ENCODE peak calls at places on chromosomes 2 and 18, in six cellular contexts. X, Y, M, J, P and W are unnamed samples.

GRCh38 chr2:44746856-44747612 is 194.5 kb upstream of the SIX3 start:
- DNase-seq in P (peak), M (peak), Y (no peak), X (peak), J (no peak), W (no peak)

GRCh38 chr2:14256890-14257289 is 375.6 kb upstream of the LRATD1 start:
- DNase-seq in P (peak), X (no peak), J (peak), M (peak), Y (no peak), W (no peak)

GRCh38 chr18:56516769-56517168 is 121.6 kb downstream of the TXNL1 start:
- DNase-seq in M (no peak), X (no peak), P (peak), J (peak), Y (no peak), W (no peak)

GRCh38 chr18:79760348-79760747 is 37.4 kb upstream of the KCNG2 start:
- DNase-seq in P (no peak), M (no peak), X (no peak), Y (no peak), J (no peak), W (no peak)

GRCh38 chr2:240992572-240993291 is 5.7 kb upstream of the SNED1 start:
- DNase-seq in X (no peak), Y (peak), J (no peak), P (no peak), M (no peak), W (peak)

GRCh38 chr2:180122874-180123273 is 115.8 kb upstream of the CWC22 start:
- DNase-seq in P (peak), M (peak), J (peak), Y (no peak), X (no peak), W (no peak)

GRCh38 chr2:33210626-33211025 is 263.9 kb downstream of the LTBP1 start:
- DNase-seq in M (peak), P (peak), X (peak), Y (no peak), J (peak), W (peak)

GRCh38 chr2:105308785-105309540 is 20.6 kb downstream of the TGFBRAP1 start:
- DNase-seq in J (no peak), M (no peak), P (no peak), Y (no peak), X (no peak), W (no peak)

GRCh38 chr2:10863047-10863446 is 48.7 kb upstream of the KCNF1 start:
- DNase-seq in J (no peak), X (no peak), P (no peak), M (no peak), Y (no peak), W (no peak)

GRCh38 chr2:198054299-198054698 is 249.9 kb downstream of the PLCL1 start:
- DNase-seq in Y (peak), M (no peak), P (peak), X (peak), J (peak), W (no peak)

GRCh38 chr2:225122007-225122406 is 79.7 kb upstream of the DOCK10 start:
- DNase-seq in Y (no peak), J (no peak), M (no peak), X (no peak), P (no peak), W (no peak)

GRCh38 chr2:232480201-232481190 is 7.1 kb downstream of the ECEL1 start:
- DNase-seq in X (no peak), J (no peak), M (no peak), Y (peak), P (no peak), W (no peak)

GRCh38 chr18:21179590-21180220 is 62.3 kb upstream of the GREB1L start:
- DNase-seq in M (no peak), J (peak), X (peak), Y (peak), P (peak), W (peak)

GRCh38 chr2:121524650-121525425 is 5.8 kb upstream of the RNU4ATAC start:
- DNase-seq in X (no peak), P (peak), Y (no peak), J (no peak), M (peak), W (no peak)

GRCh38 chr2:188245230-188245629 is 46.4 kb upstream of the GULP1 start:
- DNase-seq in M (peak), X (no peak), P (peak), J (no peak), Y (no peak), W (no peak)

GRCh38 chr2:60706021-60706420 is 50.0 kb upstream of the PAPOLG start:
- DNase-seq in P (peak), M (peak), X (no peak), Y (no peak), J (peak), W (peak)

GRCh38 chr18:25074925-25075693 is 276.9 kb downstream of the ZNF521 start:
- DNase-seq in Y (no peak), X (no peak), M (no peak), P (no peak), J (no peak), W (no peak)

GRCh38 chr2:8682719-8683667 is 1.1 kb downstream of the ID2 start:
- DNase-seq in X (peak), J (peak), P (peak), M (no peak), Y (peak), W (no peak)

GRCh38 chr2:221617996-221618395 is 45.9 kb upstream of the EPHA4 start:
- DNase-seq in M (no peak), X (no peak), Y (no peak), J (no peak), P (no peak), W (no peak)

GRCh38 chr2:45765007-45765767 is 113.7 kb downstream of the PRKCE start:
- DNase-seq in Y (no peak), M (no peak), P (no peak), J (no peak), X (no peak), W (no peak)

GRCh38 chr2:43224571-43225092 is 1.8 kb downstream of the ZFP36L2 start:
- DNase-seq in Y (peak), P (no peak), X (peak), J (no peak), M (no peak), W (no peak)

GRCh38 chr18:6039055-6039454 is 143.7 kb upstream of the TMEM200C start:
- DNase-seq in J (no peak), Y (no peak), M (no peak), P (no peak), X (no peak), W (no peak)

GRCh38 chr18:50275503-50276036 is 5.8 kb downstream of the MBD1 start:
- DNase-seq in M (no peak), J (no peak), X (no peak), P (no peak), Y (no peak), W (no peak)